ENCODE peak calls at places on chromosome 10, in six cellular contexts. W is ovary, Q is breast epithelium, N is hepatocyte, R is pancreas, B is H9. V is an unnamed sample.

GRCh38 chr10:101897633-101898032 is 54.0 kb upstream of the KCNIP2 start:
- DNase-seq in W (no peak), Q (peak; percentile 54), N (peak; percentile 34), R (no peak), B (no peak), V (no peak)

GRCh38 chr10:71230656-71231025 is 18.3 kb downstream of the UNC5B start:
- DNase-seq in W (no peak), Q (no peak), N (no peak), R (no peak), B (no peak), V (no peak)

GRCh38 chr10:13920031-13920430 is 333.3 kb downstream of the PRPF18 start:
- DNase-seq in W (no peak), Q (no peak), N (no peak), R (no peak), B (no peak), V (no peak)

GRCh38 chr10:93716771-93717170 is 14.4 kb upstream of the FRA10AC1 start:
- DNase-seq in W (no peak), Q (no peak), N (no peak), R (no peak), B (no peak), V (no peak)

GRCh38 chr10:78915331-78915626 is 153.5 kb upstream of the ZMIZ1 start:
- DNase-seq in W (no peak), Q (no peak), N (no peak), R (no peak), B (no peak), V (no peak)

GRCh38 chr10:24262929-24263653 is 54.2 kb downstream of the KIAA1217 start:
- DNase-seq in W (peak; percentile 26), Q (no peak), N (peak; percentile 26), R (no peak), B (no peak), V (no peak)

GRCh38 chr10:80382989-80383388 is 25.4 kb upstream of the PRXL2A start:
- DNase-seq in W (peak; percentile 50), Q (no peak), N (peak; percentile 61), R (no peak), B (peak; percentile 50), V (no peak)

GRCh38 chr10:72083234-72084093 is 4.9 kb downstream of the SPOCK2 start:
- DNase-seq in W (no peak), Q (no peak), N (no peak), R (no peak), B (peak; percentile 19), V (no peak)

GRCh38 chr10:4134701-4135100 is 349.7 kb upstream of the KLF6 start:
- DNase-seq in W (no peak), Q (no peak), N (no peak), R (no peak), B (no peak), V (no peak)

GRCh38 chr10:80252296-80252887 is 37.1 kb downstream of the MAT1A start:
- DNase-seq in W (no peak), Q (no peak), N (no peak), R (no peak), B (no peak), V (no peak)

GRCh38 chr10:124719213-124719851 is 24.8 kb downstream of the FAM53B start:
- DNase-seq in W (no peak), Q (peak; percentile 65), N (no peak), R (no peak), B (no peak), V (peak; percentile 26)

GRCh38 chr10:2282194-2282593 is 544.9 kb upstream of the ADARB2 start:
- DNase-seq in W (no peak), Q (no peak), N (no peak), R (no peak), B (no peak), V (no peak)

GRCh38 chr10:17278607-17279240 is 50.7 kb downstream of the VIM start:
- DNase-seq in W (no peak), Q (no peak), N (peak; percentile 35), R (no peak), B (no peak), V (no peak)

GRCh38 chr10:130368761-130369560 is 232.8 kb downstream of the GLRX3 start:
- DNase-seq in W (no peak), Q (no peak), N (peak; percentile 28), R (no peak), B (no peak), V (no peak)

GRCh38 chr10:4941540-4942330 is 21.5 kb upstream of the AKR1C1 start:
- DNase-seq in W (no peak), Q (no peak), N (peak; percentile 32), R (no peak), B (no peak), V (no peak)

GRCh38 chr10:87816842-87817178 is 1.2 kb downstream of the ATAD1 start:
- DNase-seq in W (no peak), Q (no peak), N (no peak), R (no peak), B (no peak), V (no peak)

GRCh38 chr10:123904834-123905409 is 13.3 kb upstream of the CPXM2 start:
- DNase-seq in W (no peak), Q (no peak), N (no peak), R (no peak), B (peak; percentile 49), V (no peak)

GRCh38 chr10:11757452-11757819 is 15.3 kb downstream of the ECHDC3 start:
- DNase-seq in W (peak; percentile 81), Q (no peak), N (peak; percentile 90), R (no peak), B (no peak), V (no peak)

GRCh38 chr10:104076743-104077160 is 8.9 kb downstream of the COL17A1 start:
- DNase-seq in W (no peak), Q (no peak), N (peak; percentile 22), R (no peak), B (peak; percentile 58), V (no peak)

GRCh38 chr10:34760606-34761005 is 54.5 kb downstream of the PARD3 start:
- DNase-seq in W (no peak), Q (no peak), N (no peak), R (no peak), B (no peak), V (no peak)

GRCh38 chr10:73716251-73716650 is 18.3 kb upstream of the AGAP5 start:
- DNase-seq in W (no peak), Q (no peak), N (no peak), R (no peak), B (no peak), V (no peak)

GRCh38 chr10:34796133-34796532 is 19.0 kb downstream of the PARD3 start:
- DNase-seq in W (no peak), Q (no peak), N (no peak), R (no peak), B (no peak), V (no peak)

GRCh38 chr10:25304606-25305005 is 129.8 kb downstream of the GPR158 start:
- DNase-seq in W (no peak), Q (no peak), N (no peak), R (no peak), B (no peak), V (no peak)

GRCh38 chr10:17915181-17915580 is 36.5 kb upstream of the SLC39A12 start:
- DNase-seq in W (no peak), Q (no peak), N (no peak), R (no peak), B (no peak), V (no peak)

GRCh38 chr10:6064119-6064518 is 2.0 kb upstream of the IL2RA start:
- DNase-seq in W (peak; percentile 2), Q (no peak), N (no peak), R (no peak), B (no peak), V (no peak)

GRCh38 chr10:6067457-6067856 is 5.3 kb upstream of the IL2RA start:
- DNase-seq in W (no peak), Q (no peak), N (no peak), R (no peak), B (no peak), V (no peak)

GRCh38 chr10:6068006-6068405 is 5.8 kb upstream of the IL2RA start:
- DNase-seq in W (no peak), Q (no peak), N (no peak), R (no peak), B (no peak), V (no peak)

GRCh38 chr10:6065845-6066244 is 3.7 kb upstream of the IL2RA start:
- DNase-seq in W (peak; percentile 26), Q (no peak), N (no peak), R (no peak), B (no peak), V (no peak)

DNA sequence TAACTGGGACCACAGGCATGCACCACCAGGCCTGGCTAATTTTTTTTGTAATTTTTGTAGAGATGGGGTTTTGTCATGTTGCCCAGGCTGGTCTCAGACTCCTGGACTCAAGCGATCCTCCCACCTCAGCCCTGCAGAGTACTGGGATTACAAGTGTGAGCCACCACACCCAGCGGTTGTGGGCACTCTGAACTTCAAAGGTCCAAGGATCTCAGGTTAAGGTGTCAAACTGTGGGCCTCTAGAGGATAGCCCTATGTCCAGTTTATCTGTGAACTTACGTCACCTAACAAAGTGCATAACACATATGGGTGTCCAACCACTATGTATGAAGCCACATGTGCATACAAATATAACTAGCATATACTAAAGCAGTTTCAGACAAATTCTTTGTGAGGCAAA is 3.2 kb upstream of the IL2RA start:
- DNase-seq in W (peak; percentile 2), Q (no peak), N (no peak), R (no peak), B (no peak), V (no peak)
- H3K4me1 ChIP-seq in W (no peaks in the 10 kb centered on the region), Q (no peaks in the 10 kb centered on the region), N (no peaks in the 10 kb centered on the region), R (no peaks in the 10 kb centered on the region), B (no peaks in the 10 kb centered on the region), V (no peaks in the 10 kb centered on the region)

GRCh38 chr10:102962259-102962658 is 44.2 kb downstream of the CNNM2 start:
- DNase-seq in W (no peak), Q (no peak), N (no peak), R (no peak), B (no peak), V (no peak)
- H3K27me3 ChIP-seq in W (no peaks in the 10 kb centered on the region), Q (no peaks in the 10 kb centered on the region), N (no peaks in the 10 kb centered on the region), R (no peaks in the 10 kb centered on the region), B (no peaks in the 10 kb centered on the region), V (no peaks in the 10 kb centered on the region)

GRCh38 chr10:110340821-110341220 is 36.1 kb upstream of the SMNDC1 start:
- DNase-seq in W (no peak), Q (no peak), N (no peak), R (no peak), B (no peak), V (no peak)
- H3K4me1 ChIP-seq in W (peaks cover 3% of the 10 kb centered on the region), Q (peaks cover 6% of the 10 kb centered on the region), N (no peaks in the 10 kb centered on the region), R (no peaks in the 10 kb centered on the region), B (no peaks in the 10 kb centered on the region), V (peaks cover 11% of the 10 kb centered on the region)

DNA sequence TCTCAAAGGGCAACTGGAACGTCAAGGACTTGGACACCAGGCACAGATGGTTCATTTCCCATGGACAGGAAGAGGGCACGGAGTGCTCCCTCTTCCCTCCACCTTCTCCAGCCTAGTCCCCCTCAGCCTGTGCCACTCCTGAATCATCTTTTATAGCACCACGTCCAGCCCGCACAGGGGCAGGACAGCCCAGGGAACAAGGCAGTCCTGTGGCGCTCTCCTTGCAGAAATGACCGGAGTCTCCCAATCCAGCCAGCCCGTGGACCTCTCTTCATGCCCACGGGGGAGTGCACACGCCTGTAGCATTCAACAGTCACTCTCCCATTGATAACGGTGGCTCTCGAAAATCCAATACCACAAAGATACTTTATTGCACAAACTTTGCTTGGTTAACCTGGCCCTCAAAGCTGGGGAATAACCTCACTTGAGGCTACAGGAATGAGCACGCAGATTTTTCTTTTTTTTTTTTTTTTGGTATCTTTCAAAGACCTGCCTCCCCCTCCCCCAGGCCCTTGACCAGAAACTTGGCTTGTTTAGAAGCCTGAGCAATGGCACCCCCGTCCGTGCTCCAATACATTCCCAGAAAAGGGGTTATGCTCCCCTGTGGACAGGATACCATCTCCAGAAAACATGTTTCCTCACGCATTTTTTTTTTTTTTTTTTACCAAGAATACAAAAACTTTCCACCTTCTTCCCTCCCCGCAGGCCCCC is 728 bp downstream of the PRKCQ start:
- DNase-seq in W (no peak), Q (no peak), N (no peak), R (no peak), B (no peak), V (no peak)
- H3K27me3 ChIP-seq in W (no peaks in the 10 kb centered on the region), Q (peaks cover 10% of the 10 kb centered on the region), N (peaks cover 36% of the 10 kb centered on the region), R (no peaks in the 10 kb centered on the region), B (no peaks in the 10 kb centered on the region), V (no peaks in the 10 kb centered on the region)